ENCODE peak calls at places on chromosomes 13 and 19, in ten cellular contexts. R is amygdala, P is Peyer's patch, I is right lobe of liver, E is activated B cell treated with CpG ODN at 0.5 μM for 24 hours, M is posterior cingulate gyrus, D is lower leg skin, V is uterus, T is cerebellum, X is astrocyte of the spinal cord. K is an unnamed sample.

GRCh38 chr13:112783946-112784500 is 94.2 kb downstream of the ATP11A start:
- DNase-seq in R (no peak), E (no peak), V (no peak), P (no peak), D (no peak), X (no peak), M (no peak), I (no peak), T (no peak), K (no peak)

GRCh38 chr13:106486287-106486686 is 49.2 kb downstream of the EFNB2 start:
- DNase-seq in P (no peak), I (no peak), D (no peak), M (no peak), E (no peak), V (no peak), X (no peak), T (no peak), R (no peak), K (no peak)

GRCh38 chr13:103349664-103350063 is 283.4 kb upstream of the SLC10A2 start:
- DNase-seq in T (no peak), D (no peak), E (no peak), X (no peak), V (no peak), M (no peak), I (no peak), P (no peak), R (no peak), K (no peak)

GRCh38 chr13:101703081-101703480 is 250.6 kb downstream of the ITGBL1 start:
- DNase-seq in D (no peak), T (no peak), E (no peak), M (no peak), R (no peak), X (no peak), V (no peak), P (no peak), I (no peak), K (no peak)

GRCh38 chr19:31096930-31097329 is 252.3 kb downstream of the TSHZ3 start:
- DNase-seq in X (no peak), T (no peak), V (no peak), P (no peak), D (no peak), M (no peak), I (no peak), E (no peak), R (no peak), K (no peak)

GRCh38 chr13:113009743-113010509 is 40.9 kb downstream of the MCF2L start:
- DNase-seq in R (no peak), E (no peak), X (no peak), M (no peak), T (peak; percentile 81), I (peak; percentile 69), V (no peak), P (no peak), D (no peak), K (no peak)

GRCh38 chr19:18090545-18091216 is 3.9 kb upstream of the IL12RB1 start:
- DNase-seq in V (no peak), X (peak; percentile 10), T (no peak), P (no peak), M (no peak), I (no peak), R (no peak), D (no peak), E (no peak), K (no peak)

GRCh38 chr19:14556662-14557188 is 15.1 kb downstream of the NDUFB7 start:
- DNase-seq in P (peak; percentile 86), V (peak; percentile 52), D (no peak), X (peak; percentile 79), R (peak; percentile 54), E (peak; percentile 67), M (peak; percentile 53), T (peak; percentile 90), I (peak; percentile 85), K (peak; percentile 50)

GRCh38 chr13:75197803-75198202 is 284.2 kb downstream of the TBC1D4 start:
- DNase-seq in I (no peak), X (no peak), M (no peak), R (no peak), T (no peak), E (no peak), V (no peak), P (no peak), D (no peak), K (no peak)

GRCh38 chr13:49098198-49098597 is 121.9 kb upstream of the MLNR start:
- DNase-seq in E (no peak), I (no peak), R (no peak), P (no peak), V (peak; percentile 71), X (peak; percentile 92), M (no peak), T (peak; percentile 24), D (no peak), K (no peak)

GRCh38 chr13:22357132-22357531 is 686.3 kb downstream of the FGF9 start:
- DNase-seq in E (no peak), X (no peak), M (no peak), R (no peak), P (no peak), D (no peak), I (no peak), V (no peak), T (no peak), K (no peak)

GRCh38 chr19:480016-480855 is 16.1 kb upstream of the MADCAM1 start:
- DNase-seq in R (no peak), P (peak; percentile 80), M (no peak), D (peak; percentile 71), V (peak; percentile 50), X (peak; percentile 12), E (no peak), T (peak; percentile 80), I (peak; percentile 81), K (no peak)

GRCh38 chr13:49421391-49421790 is 22.5 kb downstream of the CAB39L start:
- DNase-seq in V (no peak), X (no peak), E (no peak), M (no peak), R (no peak), P (no peak), D (no peak), T (no peak), I (peak; percentile 42), K (no peak)

GRCh38 chr19:42284066-42284501 is 15.0 kb downstream of the CIC start:
- DNase-seq in P (peak; percentile 91), E (peak; percentile 85), T (peak; percentile 89), V (peak; percentile 77), R (peak; percentile 90), D (peak; percentile 63), I (peak; percentile 90), X (peak; percentile 65), M (peak; percentile 59), K (peak; percentile 79)

GRCh38 chr19:33293255-33294057 is 8.9 kb downstream of the CEBPA start:
- DNase-seq in P (no peak), M (no peak), V (peak; percentile 40), T (peak; percentile 35), D (no peak), R (no peak), X (peak; percentile 54), I (peak; percentile 46), E (no peak), K (no peak)

GRCh38 chr19:18488403-18488723 is 33.5 kb downstream of the ELL start:
- DNase-seq in R (no peak), D (no peak), E (no peak), I (no peak), X (no peak), V (no peak), M (no peak), T (no peak), P (no peak), K (no peak)

GRCh38 chr19:4568884-4569283 is 9.4 kb upstream of the SEMA6B start:
- DNase-seq in D (no peak), M (no peak), I (no peak), R (no peak), P (no peak), E (no peak), X (no peak), V (no peak), T (no peak), K (no peak)

GRCh38 chr13:108342369-108343289 is 73.1 kb downstream of the TNFSF13B start:
- DNase-seq in T (peak; percentile 5), I (no peak), D (no peak), E (no peak), P (no peak), R (no peak), V (no peak), M (no peak), X (peak; percentile 55), K (peak; percentile 2)

GRCh38 chr13:47188802-47189201 is 291.9 kb upstream of the HTR2A start:
- DNase-seq in E (no peak), T (no peak), X (no peak), P (no peak), V (no peak), M (no peak), I (no peak), R (no peak), D (no peak), K (no peak)

GRCh38 chr13:97259787-97260641 is 37.9 kb downstream of the MBNL2 start:
- DNase-seq in D (no peak), R (no peak), M (no peak), I (peak; percentile 30), P (no peak), E (no peak), T (no peak), V (no peak), X (peak; percentile 64), K (no peak)

GRCh38 chr13:50171585-50172282 is 156.5 kb downstream of the KCNRG start:
- DNase-seq in I (no peak), T (no peak), P (no peak), E (no peak), R (no peak), D (no peak), M (no peak), V (no peak), X (no peak), K (no peak)

GRCh38 chr13:49976314-49977258 is 20.3 kb upstream of the TRIM13 start:
- DNase-seq in E (peak; percentile 57), X (peak; percentile 69), R (peak; percentile 15), D (peak; percentile 37), M (peak; percentile 14), T (peak; percentile 71), P (peak; percentile 78), I (peak; percentile 72), V (peak; percentile 59), K (peak; percentile 64)

GRCh38 chr19:50880241-50880640 is 7.0 kb downstream of the KLK2 start:
- DNase-seq in M (no peak), V (no peak), T (no peak), P (no peak), D (no peak), R (no peak), X (no peak), E (no peak), I (no peak), K (no peak)

GRCh38 chr13:26973946-26974345 is 197.7 kb downstream of the USP12 start:
- DNase-seq in P (peak; percentile 15), R (no peak), V (no peak), X (no peak), D (no peak), I (no peak), E (no peak), T (no peak), M (no peak), K (no peak)

GRCh38 chr19:18510216-18510615 is 11.7 kb downstream of the ELL start:
- DNase-seq in T (no peak), D (no peak), R (no peak), P (no peak), V (no peak), I (no peak), M (no peak), X (no peak), E (no peak), K (no peak)

GRCh38 chr19:32809254-32809653 is 60.3 kb downstream of the SLC7A9 start:
- DNase-seq in T (no peak), M (no peak), V (no peak), P (no peak), X (no peak), D (no peak), I (no peak), E (no peak), R (no peak), K (no peak)

GRCh38 chr19:5099822-5100221 is 130.9 kb downstream of the KDM4B start:
- DNase-seq in D (no peak), X (no peak), V (no peak), I (no peak), M (no peak), P (no peak), T (no peak), R (no peak), E (no peak), K (no peak)

GRCh38 chr19:55605637-55606470 is at the start of gene ZNF865:
- DNase-seq in M (peak; percentile 52), R (peak; percentile 36), P (peak; percentile 75), V (peak; percentile 75), D (peak; percentile 59), X (peak; percentile 87), E (peak; percentile 55), T (peak; percentile 87), I (peak; percentile 73), K (peak; percentile 55)

K was measured in activated effector memory CD4-positive, alpha-beta T cell treated with Interleukin-2 at 50 U/mL for 16 hours.